ENCODE peak calls at places on chromosomes 6 and 20, in five cellular contexts. C, J, P, W and L are unnamed samples.

GRCh38 chr20:61931476-61932198 is 134.0 kb downstream of the TAF4 start:
- DNase-seq in C (no peak), J (peak; percentile 22), P (no peak), W (no peak), L (no peak)

GRCh38 chr6:166351715-166352285 is 9.5 kb upstream of the SFT2D1 start:
- DNase-seq in C (no peak), J (no peak), P (no peak), W (no peak), L (peak; percentile 81)

GRCh38 chr6:11848852-11849731 is 70.5 kb upstream of the ADTRP start:
- DNase-seq in C (peak; percentile 65), J (no peak), P (no peak), W (no peak), L (peak; percentile 29)

GRCh38 chr6:79040083-79040482 is 38.0 kb downstream of the PHIP start:
- DNase-seq in C (no peak), J (no peak), P (no peak), W (no peak), L (no peak)

GRCh38 chr6:87066449-87067288 is 28.2 kb downstream of the CGA start:
- DNase-seq in C (peak; percentile 62), J (no peak), P (no peak), W (peak; percentile 51), L (peak; percentile 64)

GRCh38 chr6:32968093-32968769 is at the start of gene BRD2:
- DNase-seq in C (peak; percentile 98), J (peak; percentile 98), P (peak; percentile 97), W (peak; percentile 97), L (peak; percentile 86)

GRCh38 chr6:167416676-167417430 is 92.0 kb downstream of the TTLL2 start:
- DNase-seq in C (no peak), J (no peak), P (no peak), W (no peak), L (no peak)

GRCh38 chr20:48739395-48740268 is 88.2 kb downstream of the PREX1 start:
- DNase-seq in C (no peak), J (no peak), P (no peak), W (no peak), L (no peak)

GRCh38 chr6:28141500-28142329 is at the start of gene ZKSCAN8:
- DNase-seq in C (peak; percentile 90), J (peak; percentile 88), P (peak; percentile 84), W (peak; percentile 85), L (peak; percentile 71)